ENCODE peak calls at places on chromosomes 3 and 15, in eight cellular contexts. S, J, P, Z, R, E, A and U are unnamed samples.

GRCh38 chr3:25679642-25680302 is 15.1 kb upstream of the TOP2B start:
- DNase-seq in S (no peak), J (no peak), P (no peak), Z (no peak), R (no peak), E (no peak), A (no peak), U (no peak)

GRCh38 chr3:14319654-14320182 is 82.7 kb upstream of the SLC6A6 start:
- DNase-seq in S (no peak), J (no peak), P (peak; percentile 76), Z (peak; percentile 84), R (peak; percentile 93), E (peak; percentile 49), A (no peak), U (peak; percentile 86)

GRCh38 chr3:35679409-35680080 is 40.2 kb downstream of the ARPP21 start:
- DNase-seq in S (no peak), J (no peak), P (no peak), Z (no peak), R (no peak), E (no peak), A (no peak), U (no peak)

GRCh38 chr3:182843478-182843877 is 50.2 kb downstream of the ATP11B start:
- DNase-seq in S (no peak), J (no peak), P (peak; percentile 18), Z (peak; percentile 21), R (no peak), E (no peak), A (no peak), U (peak; percentile 35)

GRCh38 chr3:59472541-59472940 is 422.7 kb upstream of the CFAP20DC start:
- DNase-seq in S (no peak), J (no peak), P (no peak), Z (peak; percentile 14), R (no peak), E (no peak), A (no peak), U (no peak)

GRCh38 chr3:163601426-163601825 is 1476.9 kb downstream of the SI start:
- DNase-seq in S (no peak), J (no peak), P (no peak), Z (no peak), R (no peak), E (no peak), A (no peak), U (no peak)

GRCh38 chr15:60777558-60777957 is 298.6 kb upstream of the ICE2 start:
- DNase-seq in S (no peak), J (no peak), P (no peak), Z (no peak), R (no peak), E (no peak), A (no peak), U (no peak)

GRCh38 chr3:134095005-134095404 is 65.3 kb upstream of the SLCO2A1 start:
- DNase-seq in S (no peak), J (no peak), P (no peak), Z (no peak), R (no peak), E (no peak), A (no peak), U (no peak)

GRCh38 chr3:20846081-20846480 is 660.1 kb upstream of the SGO1 start:
- DNase-seq in S (no peak), J (no peak), P (no peak), Z (no peak), R (no peak), E (no peak), A (no peak), U (no peak)